ENCODE peak calls at places on chromosome X, in five cellular contexts. Y, I, N, H and B are unnamed samples.

GRCh38 chrX:97637289-97637688 is 753.6 kb downstream of the RPA4 start:
- ATAC-seq in Y (no peak), I (no peak), N (no peak), H (no peak), B (no peak)

GRCh38 chrX:43741843-43742573 is 85.9 kb downstream of the MAOA start:
- ATAC-seq in Y (peak; percentile 73), I (no peak), N (no peak), H (no peak), B (peak; percentile 67)

GRCh38 chrX:10482262-10482661 is 138.1 kb downstream of the MID1 start:
- ATAC-seq in Y (no peak), I (no peak), N (no peak), H (peak; percentile 76), B (no peak)

GRCh38 chrX:37796805-37797204 is 16.9 kb downstream of the CYBB start:
- ATAC-seq in Y (peak; percentile 78), I (no peak), N (no peak), H (peak; percentile 81), B (peak; percentile 55)

GRCh38 chrX:30831082-30831481 is 58.0 kb downstream of the TAB3 start:
- ATAC-seq in Y (no peak), I (no peak), N (no peak), H (peak; percentile 92), B (no peak)

GRCh38 chrX:133783273-133783672 is 202.1 kb downstream of the GPC3 start:
- ATAC-seq in Y (no peak), I (no peak), N (no peak), H (peak; percentile 78), B (no peak)

GRCh38 chrX:49767231-49767630 is 61.9 kb upstream of the PAGE4 start:
- ATAC-seq in Y (no peak), I (no peak), N (no peak), H (no peak), B (peak; percentile 31)

GRCh38 chrX:45186643-45187026 is 14.0 kb downstream of the DIPK2B start:
- ATAC-seq in Y (no peak), I (no peak), N (peak; percentile 61), H (peak; percentile 51), B (no peak)

GRCh38 chrX:153312041-153312440 is 9.5 kb downstream of the PNMA6F start:
- ATAC-seq in Y (no peak), I (no peak), N (no peak), H (no peak), B (no peak)

GRCh38 chrX:29488919-29489318 is 726.4 kb upstream of the MAGEB2 start:
- ATAC-seq in Y (no peak), I (no peak), N (no peak), H (peak; percentile 42), B (no peak)

GRCh38 chrX:12843668-12844279 is 23.1 kb upstream of the TLR7 start:
- ATAC-seq in Y (no peak), I (peak; percentile 96), N (no peak), H (peak; percentile 92), B (no peak)

GRCh38 chrX:148363836-148364235 is 136.6 kb upstream of the AFF2 start:
- ATAC-seq in Y (no peak), I (peak; percentile 29), N (no peak), H (no peak), B (no peak)

GRCh38 chrX:21905209-21905735 is 35.2 kb upstream of the SMS start:
- ATAC-seq in Y (no peak), I (no peak), N (no peak), H (no peak), B (no peak)

GRCh38 chrX:134338527-134338926 is 101.5 kb downstream of the CCDC160 start:
- ATAC-seq in Y (no peak), I (no peak), N (no peak), H (peak; percentile 64), B (no peak)

GRCh38 chrX:24448762-24449161 is 16.3 kb upstream of the PDK3 start:
- ATAC-seq in Y (no peak), I (no peak), N (no peak), H (no peak), B (no peak)

GRCh38 chrX:132401935-132402334 is 86.9 kb downstream of the MBNL3 start:
- ATAC-seq in Y (no peak), I (no peak), N (no peak), H (no peak), B (no peak)

GRCh38 chrX:44225667-44226066 is 117.8 kb downstream of the EFHC2 start:
- ATAC-seq in Y (no peak), I (no peak), N (no peak), H (no peak), B (no peak)

DNA sequence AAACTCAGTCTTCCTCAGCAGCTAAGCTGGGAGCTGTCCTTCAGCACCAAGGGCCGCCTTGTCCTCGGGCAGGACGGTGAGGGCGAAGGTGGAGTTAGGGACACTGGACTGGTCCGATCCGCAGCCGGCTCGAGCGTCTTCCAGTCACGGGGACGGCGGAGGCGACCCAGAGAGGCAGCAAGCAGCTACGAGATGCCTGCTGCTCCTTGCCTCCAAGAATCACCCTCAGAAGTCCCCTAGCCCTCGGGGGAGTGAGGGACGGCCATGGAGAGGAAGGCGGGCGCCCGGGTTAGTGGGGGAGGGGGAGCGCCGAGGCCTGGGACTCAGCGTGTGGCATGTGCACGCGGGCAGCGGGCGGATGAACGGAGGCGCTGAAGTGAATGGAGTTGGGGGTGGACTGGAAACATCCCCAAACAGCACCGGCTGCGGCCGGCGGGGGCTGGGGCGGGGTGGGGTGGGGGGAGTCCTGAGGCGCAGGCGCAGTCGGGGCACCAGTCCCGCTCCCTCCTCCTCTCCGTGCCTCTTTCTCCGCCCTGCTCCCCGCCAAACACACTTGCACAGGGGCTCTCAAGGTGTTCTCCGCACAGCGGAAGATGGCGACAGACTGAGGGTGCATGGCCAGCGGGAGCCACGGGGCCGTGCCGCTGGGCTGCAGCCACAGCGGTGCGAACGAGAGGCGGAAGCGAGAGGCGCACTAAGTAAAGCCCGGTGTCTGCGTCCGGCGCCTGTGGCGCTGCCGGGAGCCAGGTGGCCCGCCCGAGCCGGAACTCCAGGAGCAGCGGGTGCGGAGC is at the start of gene NALF2:
- ATAC-seq in Y (peak; percentile 90), I (peak; percentile 76), N (peak; percentile 77), H (peak; percentile 28), B (peak; percentile 60)
- TF ChIP-seq POLR2A in Y (no peak), I (peak; percentile 21), N (no peak), H (no peak), B (no peak)

GRCh38 chrX:41148553-41148952 is 63.3 kb downstream of the USP9X start:
- ATAC-seq in Y (no peak), I (no peak), N (no peak), H (no peak), B (no peak)
- H3K36me3 ChIP-seq in Y (no peaks in the 10 kb centered on the region), I (peaks cover 42% of the 10 kb centered on the region), N (peaks cover 88% of the 10 kb centered on the region), H (no peaks in the 10 kb centered on the region), B (no peaks in the 10 kb centered on the region)

GRCh38 chrX:39900788-39901170 is 197.0 kb downstream of the BCOR start:
- ATAC-seq in Y (no peak), I (no peak), N (no peak), H (no peak), B (no peak)

GRCh38 chrX:39897741-39898097 is 200.0 kb downstream of the BCOR start:
- ATAC-seq in Y (no peak), I (no peak), N (no peak), H (no peak), B (no peak)

GRCh38 chrX:39898147-39898546 is 199.6 kb downstream of the BCOR start:
- ATAC-seq in Y (no peak), I (no peak), N (no peak), H (no peak), B (no peak)

GRCh38 chrX:39899059-39899458 is 198.7 kb downstream of the BCOR start:
- ATAC-seq in Y (no peak), I (no peak), N (no peak), H (no peak), B (no peak)

GRCh38 chrX:39899876-39900787 is 197.6 kb downstream of the BCOR start:
- ATAC-seq in Y (no peak), I (no peak), N (no peak), H (no peak), B (no peak)
- TF ChIP-seq EP300 in Y (no peak), I (no peak), N (no peak), H (no peak), B (no peak)

DNA sequence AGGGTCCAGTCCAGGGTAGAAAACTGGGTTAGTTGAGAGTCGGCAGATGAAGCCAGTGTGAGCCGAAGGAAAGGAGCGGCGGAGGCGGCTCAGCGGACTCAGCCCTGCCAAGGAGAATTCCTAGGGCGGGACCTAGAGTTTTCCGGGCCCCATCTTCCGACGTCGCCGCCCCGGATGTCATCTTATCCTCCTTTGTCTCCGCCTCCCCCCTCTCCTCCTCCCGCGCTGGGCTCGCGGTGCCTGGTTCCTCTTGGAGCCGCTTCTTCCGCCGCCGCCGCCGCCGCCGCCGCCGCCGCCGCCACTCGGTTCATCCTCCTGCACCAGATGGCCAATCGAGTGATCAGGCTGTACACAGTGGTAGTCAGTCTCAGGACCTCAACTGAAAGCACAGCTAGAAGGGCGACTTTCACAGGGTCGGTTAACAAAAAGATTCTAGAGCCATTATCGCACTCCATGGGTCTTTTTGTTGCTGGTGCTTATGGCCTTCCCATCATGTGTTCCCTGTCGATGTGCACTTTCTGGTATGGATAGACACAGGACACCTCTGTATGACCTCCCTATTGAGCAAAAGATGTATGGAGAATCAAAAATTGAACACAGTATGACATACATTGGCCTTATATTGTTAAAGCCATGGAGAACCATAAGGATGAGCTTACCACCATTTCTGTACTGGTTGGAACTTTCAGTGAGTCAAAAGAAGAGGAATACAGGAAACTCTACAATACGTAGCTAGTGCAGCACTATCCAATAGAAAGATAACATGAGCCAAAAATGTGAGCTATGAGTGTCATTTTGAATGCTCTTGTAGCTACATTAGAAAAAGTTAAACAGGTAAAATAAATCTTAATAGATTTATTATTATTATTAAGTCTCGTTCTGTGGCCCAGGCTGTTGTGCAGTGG is 32.4 kb upstream of the THOC2 start:
- ATAC-seq in Y (peak; percentile 100), I (peak; percentile 97), N (peak; percentile 99), H (peak; percentile 97), B (peak; percentile 98)
- TF ChIP-seq POLR2A in Y (peak; percentile 30), I (no peak), N (peak; percentile 80), H (peak; percentile 52), B (no peak)

GRCh38 chrX:105098201-105098600 is 122.3 kb downstream of the TEX13A start:
- ATAC-seq in Y (no peak), I (no peak), N (no peak), H (no peak), B (no peak)

GRCh38 chrX:105098812-105099211 is 121.7 kb downstream of the TEX13A start:
- ATAC-seq in Y (no peak), I (no peak), N (no peak), H (no peak), B (no peak)

GRCh38 chrX:105101378-105101777 is 119.1 kb downstream of the TEX13A start:
- ATAC-seq in Y (no peak), I (no peak), N (no peak), H (no peak), B (no peak)
- H3K36me3 ChIP-seq in Y (no peaks in the 10 kb centered on the region), I (no peaks in the 10 kb centered on the region), N (no peaks in the 10 kb centered on the region), H (no peaks in the 10 kb centered on the region), B (no peaks in the 10 kb centered on the region)

GRCh38 chrX:125374169-125374568 is 54.5 kb downstream of the TEX13C start:
- ATAC-seq in Y (no peak), I (no peak), N (no peak), H (no peak), B (no peak)
- TF ChIP-seq EP300 in Y (no peak), I (no peak), N (no peak), H (no peak), B (no peak)